ENCODE peak calls at places on chromosomes 2 and 18, in eight cellular contexts. A is foreskin fibroblast, B is GM13977, Z is fibroblast of pulmonary artery, K is progenitor cell of endocrine pancreas, Y is thoracic aorta, D is IMR-90, J is OCI-LY7. F is an unnamed sample.

GRCh38 chr18:47718646-47719045 is 211.8 kb downstream of the SMAD2 start:
- DNase-seq in A (no peak), B (no peak), Z (no peak), K (no peak), Y (no peak), D (no peak), J (no peak), F (no peak)

GRCh38 chr2:118569876-118570535 is 277.4 kb downstream of the EN1 start:
- DNase-seq in A (no peak), B (no peak), Z (no peak), K (no peak), Y (no peak), D (no peak), J (no peak), F (no peak)

GRCh38 chr2:238259085-238260020 is 19.5 kb upstream of the HES6 start:
- DNase-seq in A (no peak), B (no peak), Z (no peak), K (no peak), Y (no peak), D (no peak), J (no peak), F (no peak)

GRCh38 chr2:158745067-158745865 is 49.9 kb upstream of the DAPL1 start:
- DNase-seq in A (peak), B (peak), Z (peak), K (no peak), Y (no peak), D (peak), J (peak), F (no peak)

GRCh38 chr2:195687320-195688086 is 30.5 kb downstream of the SLC39A10 start:
- DNase-seq in A (no peak), B (no peak), Z (no peak), K (no peak), Y (no peak), D (no peak), J (no peak), F (no peak)

GRCh38 chr2:59232394-59233165 is 991.5 kb upstream of the FANCL start:
- DNase-seq in A (no peak), B (no peak), Z (no peak), K (no peak), Y (no peak), D (no peak), J (peak), F (no peak)

GRCh38 chr2:152505495-152505906 is 170.5 kb downstream of the FMNL2 start:
- DNase-seq in A (no peak), B (no peak), Z (peak), K (no peak), Y (no peak), D (peak), J (no peak), F (no peak)

GRCh38 chr2:135113322-135113721 is 61.2 kb downstream of the RAB3GAP1 start:
- DNase-seq in A (no peak), B (no peak), Z (no peak), K (no peak), Y (no peak), D (no peak), J (no peak), F (no peak)

GRCh38 chr2:216083464-216084279 is 2.0 kb downstream of the TMEM169 start:
- DNase-seq in A (no peak), B (no peak), Z (peak), K (no peak), Y (no peak), D (peak), J (no peak), F (no peak)

GRCh38 chr2:26991717-26992116 is 21.3 kb downstream of the MAPRE3 start:
- DNase-seq in A (no peak), B (no peak), Z (no peak), K (no peak), Y (no peak), D (no peak), J (no peak), F (no peak)

GRCh38 chr2:58866040-58866439 is 624.9 kb upstream of the FANCL start:
- DNase-seq in A (no peak), B (no peak), Z (no peak), K (no peak), Y (no peak), D (no peak), J (no peak), F (no peak)

GRCh38 chr2:178345951-178346350 is 105.0 kb downstream of the PRKRA start:
- DNase-seq in A (peak), B (no peak), Z (no peak), K (no peak), Y (no peak), D (peak), J (no peak), F (no peak)

GRCh38 chr2:217922101-217923006 is 80.4 kb downstream of the TNS1 start:
- DNase-seq in A (no peak), B (no peak), Z (peak), K (no peak), Y (no peak), D (peak), J (no peak), F (no peak)

GRCh38 chr2:196140213-196140612 is 31.2 kb downstream of the STK17B start:
- DNase-seq in A (no peak), B (no peak), Z (no peak), K (no peak), Y (no peak), D (no peak), J (no peak), F (no peak)

GRCh38 chr2:71100195-71100964 is 29.6 kb downstream of the MCEE start:
- DNase-seq in A (peak), B (peak), Z (peak), K (peak), Y (no peak), D (peak), J (peak), F (no peak)

GRCh38 chr2:165969227-165969626 is 15.7 kb upstream of the TTC21B start:
- DNase-seq in A (no peak), B (no peak), Z (peak), K (no peak), Y (no peak), D (no peak), J (no peak), F (no peak)

GRCh38 chr2:27086722-27087446 is at the start of gene KHK:
- DNase-seq in A (no peak), B (peak), Z (no peak), K (no peak), Y (no peak), D (no peak), J (no peak), F (no peak)

GRCh38 chr18:79531926-79532689 is 136.4 kb downstream of the NFATC1 start:
- DNase-seq in A (no peak), B (no peak), Z (no peak), K (no peak), Y (no peak), D (peak), J (no peak), F (no peak)

GRCh38 chr18:48770243-48770642 is 180.5 kb downstream of the SMAD7 start:
- DNase-seq in A (no peak), B (no peak), Z (no peak), K (no peak), Y (no peak), D (no peak), J (no peak), F (no peak)

GRCh38 chr2:59196511-59196910 is 955.4 kb upstream of the FANCL start:
- DNase-seq in A (peak), B (no peak), Z (no peak), K (no peak), Y (no peak), D (peak), J (no peak), F (no peak)

DNA sequence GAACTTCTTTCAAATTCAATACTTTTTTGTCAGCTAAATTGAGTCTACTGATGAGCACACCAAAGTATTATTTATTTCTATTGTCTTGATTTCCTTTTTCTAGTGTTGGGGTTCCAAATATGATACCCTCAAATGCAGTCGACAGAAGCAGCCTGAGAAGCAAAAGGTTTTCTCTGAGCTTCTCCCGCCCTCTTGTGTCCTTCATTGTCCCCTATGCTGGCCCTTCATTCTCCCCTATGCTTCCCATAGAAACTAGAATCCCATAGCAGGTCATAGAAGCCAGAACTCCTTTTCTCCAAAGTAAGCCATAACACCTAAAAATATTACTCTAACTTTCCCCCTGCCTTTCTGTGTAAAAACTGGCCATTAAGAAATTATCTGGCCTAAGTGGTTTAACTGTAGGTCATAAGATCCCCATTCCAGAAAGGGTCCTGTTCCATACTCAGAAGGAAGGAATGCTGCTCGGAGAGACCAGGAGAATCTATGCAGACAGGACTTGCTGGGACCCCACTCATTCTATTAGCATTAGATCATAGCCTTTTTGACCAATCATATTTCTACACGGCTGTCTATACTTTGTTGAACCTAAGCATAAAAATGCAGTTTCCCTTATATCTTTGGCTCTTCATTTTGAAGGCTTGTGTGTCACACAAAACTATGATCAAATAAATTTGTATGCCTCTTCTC is 764.6 kb upstream of the PKDCC start:
- DNase-seq in A (no peak), B (no peak), Z (no peak), K (no peak), Y (no peak), D (peak), J (no peak), F (no peak)
- TF ChIP-seq CTCF in A (no peak), B (no peak), Z (no peak), K (no peak), Y (no peak), D (no peak), J (no peak), F (no peak)

GRCh38 chr2:169644173-169644572 is 50.0 kb downstream of the CFAP210 start:
- DNase-seq in A (no peak), B (no peak), Z (no peak), K (no peak), Y (no peak), D (no peak), J (no peak), F (no peak)

GRCh38 chr2:169649278-169649677 is 44.9 kb downstream of the CFAP210 start:
- DNase-seq in A (no peak), B (no peak), Z (no peak), K (no peak), Y (no peak), D (no peak), J (no peak), F (no peak)

DNA sequence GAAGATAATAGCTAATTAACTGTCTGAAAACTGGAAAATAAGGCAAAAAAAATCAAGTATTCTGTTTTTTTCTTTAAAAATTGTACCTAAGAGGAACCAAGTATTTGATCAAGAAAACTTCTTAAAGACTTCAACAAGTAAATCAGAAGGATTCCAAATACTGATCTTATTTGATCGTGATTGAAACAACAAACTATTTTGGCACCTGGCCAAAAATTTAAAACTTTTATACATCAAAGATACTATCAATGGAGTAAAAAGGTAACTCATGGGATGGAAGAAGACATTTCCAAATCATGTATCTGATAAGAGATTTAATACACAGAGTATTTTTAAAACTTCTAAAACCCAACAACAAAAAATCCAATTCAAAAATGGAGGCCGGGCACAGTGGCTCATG is 46.7 kb downstream of the CFAP210 start:
- DNase-seq in A (no peak), B (no peak), Z (no peak), K (no peak), Y (no peak), D (no peak), J (no peak), F (no peak)
- TF ChIP-seq CTCF in A (no peak), B (no peak), Z (no peak), K (no peak), Y (no peak), D (no peak), J (no peak), F (no peak)

GRCh38 chr18:76518543-76519155 is 23.6 kb upstream of the ZNF516 start:
- DNase-seq in A (peak), B (no peak), Z (peak), K (no peak), Y (no peak), D (peak), J (no peak), F (no peak)
- TF ChIP-seq CTCF in A (no peak), B (no peak), Z (no peak), K (no peak), Y (no peak), D (no peak), J (no peak), F (no peak)

DNA sequence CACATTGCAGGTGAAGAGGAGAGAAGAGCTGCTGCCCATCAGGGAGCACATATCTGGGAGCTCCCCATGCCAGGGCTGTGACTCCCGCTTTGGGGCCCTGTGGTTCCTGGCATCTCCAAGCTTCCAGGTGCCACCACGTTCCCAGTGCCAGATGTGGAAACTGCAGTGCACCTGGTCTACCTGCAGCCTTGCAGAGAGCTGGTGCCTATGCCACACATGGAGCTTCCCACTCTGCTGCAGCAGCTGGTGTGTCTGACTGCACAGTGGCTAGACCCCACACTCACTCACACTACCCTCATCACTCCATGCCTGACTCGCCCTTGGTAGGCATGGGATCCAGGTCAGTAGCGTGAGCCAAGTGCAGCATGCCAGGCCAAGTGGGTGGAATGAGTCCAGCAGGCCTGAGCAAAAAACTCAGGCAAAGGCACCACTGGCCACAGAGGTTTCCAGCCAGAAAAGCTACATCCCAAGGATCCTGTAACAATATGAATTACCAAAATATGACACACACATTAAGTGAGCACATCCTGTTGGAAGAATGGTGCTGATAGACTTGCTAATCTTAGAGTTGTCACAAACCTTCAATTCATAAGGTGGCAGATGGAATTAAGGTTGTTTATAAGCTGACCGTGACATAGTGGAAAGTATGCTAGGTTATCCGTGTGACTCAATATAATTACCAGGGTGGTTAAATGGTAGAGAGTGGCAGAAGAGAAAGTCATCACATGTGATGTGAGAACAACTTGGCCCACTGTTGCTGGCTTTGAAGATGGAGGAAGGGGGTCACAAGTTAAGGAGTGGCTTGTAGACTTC is 150.9 kb downstream of the EHBP1 start:
- DNase-seq in A (no peak), B (no peak), Z (no peak), K (no peak), Y (no peak), D (no peak), J (no peak), F (no peak)
- TF ChIP-seq CTCF in A (no peak), B (no peak), Z (no peak), K (no peak), Y (no peak), D (no peak), J (no peak), F (no peak)

GRCh38 chr2:219759801-219760200 is 132.4 kb downstream of the SLC4A3 start:
- DNase-seq in A (no peak), B (no peak), Z (no peak), K (no peak), Y (no peak), D (no peak), J (no peak), F (no peak)
- TF ChIP-seq CTCF in A (no peak), B (no peak), Z (no peak), K (no peak), Y (no peak), D (no peak), J (no peak), F (no peak)

DNA sequence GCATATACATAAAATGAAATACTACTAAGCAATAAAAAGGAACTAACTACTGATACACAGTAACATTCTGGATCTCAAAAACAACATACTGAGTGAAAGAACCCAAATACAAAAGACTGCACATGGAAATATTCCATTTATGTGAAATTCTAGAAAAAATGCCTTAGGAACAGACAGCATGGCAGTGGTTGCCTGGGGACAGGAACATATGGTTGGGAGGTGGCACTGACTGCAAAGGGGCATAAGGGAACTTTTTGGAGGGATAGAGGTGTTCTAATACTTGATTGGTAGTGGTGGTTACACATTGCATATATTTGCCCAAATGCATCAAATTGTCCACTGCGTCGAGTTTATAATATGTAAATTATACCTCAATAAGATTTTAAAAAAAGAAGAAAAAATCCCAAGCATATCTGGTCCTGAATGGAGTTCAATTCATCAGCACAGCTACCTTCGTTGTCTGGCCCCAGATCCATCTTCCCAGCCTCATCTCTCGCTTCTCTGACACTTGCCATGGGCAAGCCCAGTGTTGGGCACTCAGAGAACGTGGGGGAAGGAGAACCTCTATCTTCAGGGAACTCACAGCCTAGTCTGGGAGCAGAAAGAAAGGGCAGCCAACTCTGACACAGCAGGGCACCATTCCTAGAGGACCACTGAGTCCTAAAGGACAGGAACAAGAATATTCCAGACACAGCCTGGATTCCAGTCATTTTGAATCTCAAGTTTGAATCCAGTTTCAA is 8.6 kb upstream of the SMAD4 start:
- DNase-seq in A (no peak), B (no peak), Z (no peak), K (no peak), Y (no peak), D (no peak), J (no peak), F (no peak)
- TF ChIP-seq CTCF in A (no peak), B (no peak), Z (no peak), K (no peak), Y (no peak), D (no peak), J (no peak), F (no peak)

GRCh38 chr2:19649107-19649506 is 252.7 kb downstream of the TTC32 start:
- DNase-seq in A (peak), B (no peak), Z (peak), K (no peak), Y (no peak), D (peak), J (no peak), F (no peak)
- TF ChIP-seq CTCF in A (no peak), B (no peak), Z (peak), K (no peak), Y (no peak), D (no peak), J (no peak), F (no peak)

GRCh38 chr2:112465373-112465772 is 16.6 kb upstream of the TTL start:
- DNase-seq in A (no peak), B (no peak), Z (peak), K (no peak), Y (no peak), D (peak), J (no peak), F (no peak)
- TF ChIP-seq CTCF in A (peak), B (no peak), Z (peak), K (peak), Y (no peak), D (peak), J (no peak), F (no peak)